ENCODE peak calls at places on chromosomes 12 and 14, in four cellular contexts. W is cardiac septum; O is activated naive CD8-positive, alpha-beta T cell treated with anti-CD3 and anti-CD28 coated beads, Interleukin-2, amount 50 U/mL, for 24 hours; V is NCI-H1417. D is an unnamed sample.

GRCh38 chr12:70812124-70812523 is 108.4 kb downstream of the PTPRR start:
- DNase-seq in W (no peak), V (no peak), O (no peak), D (no peak)

GRCh38 chr14:21476526-21476924 is 234 bp downstream of the RAB2B start:
- DNase-seq in O (peak; percentile 82), V (no peak), W (peak; percentile 93), D (no peak)

GRCh38 chr12:110010853-110011835 is 11.9 kb downstream of the ANKRD13A start:
- DNase-seq in V (no peak), O (no peak), W (no peak), D (no peak)

GRCh38 chr14:68784298-68784910 is 8.5 kb downstream of the ZFP36L1 start:
- DNase-seq in W (peak; percentile 77), V (no peak), O (no peak), D (no peak)

GRCh38 chr12:68780731-68781130 is 27.2 kb upstream of the MDM2 start:
- DNase-seq in W (no peak), V (no peak), O (no peak), D (no peak)

GRCh38 chr12:6465467-6466183 is 4.9 kb downstream of the VAMP1 start:
- DNase-seq in O (peak; percentile 41), V (peak; percentile 53), W (no peak), D (peak; percentile 37)

GRCh38 chr14:101491841-101492240 is 69.5 kb upstream of the DIO3 start:
- DNase-seq in O (no peak), W (peak; percentile 27), V (no peak), D (no peak)

GRCh38 chr12:120928864-120929652 is 24.9 kb upstream of the SPPL3 start:
- DNase-seq in W (no peak), V (peak; percentile 41), O (no peak), D (no peak)

GRCh38 chr14:24367506-24368214 is at the start of gene NFATC4:
- DNase-seq in O (peak; percentile 39), W (no peak), V (peak; percentile 97), D (peak; percentile 90)

GRCh38 chr12:124490584-124491305 is 76.7 kb downstream of the NCOR2 start:
- DNase-seq in V (no peak), O (no peak), W (peak; percentile 91), D (no peak)

GRCh38 chr12:52245962-52246577 is 13.0 kb downstream of the KRT7 start:
- DNase-seq in W (peak; percentile 19), V (no peak), O (no peak), D (no peak)

GRCh38 chr14:68137704-68138619 is 318.4 kb downstream of the RAD51B start:
- DNase-seq in V (no peak), O (no peak), W (no peak), D (peak; percentile 80)

D was measured in AG04450.